ENCODE peak calls at places on chromosomes 2 and 18, in four cellular contexts. U is H9, X is PC-3, V is HCT116. B is an unnamed sample.

GRCh38 chr2:179454443-179455218 is 190.0 kb upstream of the SESTD1 start:
- DNase-seq in U (no peak), X (peak; percentile 91), V (no peak), B (no peak)

GRCh38 chr2:169141713-169142352 is 72.5 kb downstream of the DHRS9 start:
- DNase-seq in V (peak; percentile 49), U (peak; percentile 75), X (peak; percentile 82), B (peak; percentile 43)

GRCh38 chr2:205892141-205893064 is 193.6 kb downstream of the INO80D start:
- DNase-seq in X (peak; percentile 41), U (no peak), V (no peak), B (no peak)

GRCh38 chr18:12278153-12278764 is 24.1 kb downstream of the CIDEA start:
- DNase-seq in X (peak; percentile 50), U (peak; percentile 65), V (no peak), B (no peak)

GRCh38 chr2:8258406-8258805 is 423.4 kb upstream of the ID2 start:
- DNase-seq in X (no peak), V (no peak), U (no peak), B (no peak)

GRCh38 chr2:150627526-150627925 is 140.1 kb upstream of the RND3 start:
- DNase-seq in U (no peak), X (no peak), V (no peak), B (no peak)

GRCh38 chr2:70901235-70902066 is 34.2 kb upstream of the ATP6V1B1 start:
- DNase-seq in V (no peak), U (peak; percentile 69), X (no peak), B (no peak)

GRCh38 chr18:46155652-46156051 is 51.5 kb downstream of the HAUS1 start:
- DNase-seq in V (no peak), X (peak; percentile 66), U (no peak), B (no peak)

GRCh38 chr2:60958800-60959199 is 58.7 kb upstream of the PEX13 start:
- DNase-seq in X (peak; percentile 78), V (no peak), U (no peak), B (no peak)

GRCh38 chr2:31440764-31441163 is 26.2 kb upstream of the XDH start:
- DNase-seq in U (no peak), X (peak; percentile 93), V (no peak), B (no peak)

GRCh38 chr2:39609917-39610316 is 55.8 kb upstream of the TMEM178A start:
- DNase-seq in X (no peak), V (no peak), U (no peak), B (no peak)

GRCh38 chr2:2229898-2230817 is 100.9 kb downstream of the MYT1L start:
- DNase-seq in V (no peak), X (peak; percentile 7), U (no peak), B (no peak)

GRCh38 chr2:28981016-28981441 is at the start of gene TOGARAM2:
- DNase-seq in V (no peak), U (no peak), X (no peak), B (no peak)

GRCh38 chr2:77469086-77469485 is 53.1 kb downstream of the LRRTM4 start:
- DNase-seq in V (no peak), X (no peak), U (no peak), B (no peak)

GRCh38 chr2:172084734-172085459 is 410 bp upstream of the DLX1 start:
- DNase-seq in X (peak; percentile 96), U (peak; percentile 95), V (peak; percentile 74), B (no peak)

GRCh38 chr2:72696559-72696958 is 129.3 kb downstream of the EXOC6B start:
- DNase-seq in X (no peak), V (no peak), U (no peak), B (no peak)

GRCh38 chr2:50859110-50859509 is 172.8 kb downstream of the NRXN1 start:
- DNase-seq in U (no peak), X (no peak), V (no peak), B (no peak)

DNA sequence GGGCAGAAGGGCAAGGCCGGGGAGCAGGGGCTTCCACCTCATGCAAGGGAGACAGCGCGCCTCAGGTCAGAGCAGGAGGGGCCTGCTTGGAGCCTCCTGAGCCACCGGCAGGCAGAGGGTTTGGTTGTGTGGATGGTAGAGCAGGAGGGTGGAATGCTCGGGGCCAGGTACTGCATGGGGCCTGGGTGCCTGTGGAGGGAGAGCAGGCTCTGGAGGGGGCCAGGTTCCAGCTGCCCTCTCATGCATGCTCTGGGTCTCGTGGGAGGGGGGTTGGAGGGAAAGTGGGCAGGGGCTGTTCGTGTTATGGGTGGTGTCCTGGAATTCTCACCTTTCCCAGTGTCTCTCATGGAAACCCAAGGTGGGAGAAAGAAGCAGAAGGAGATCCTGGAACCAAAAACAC is 3.2 kb upstream of the IL1R2 start:
- DNase-seq in U (no peak), V (no peak), X (no peak), B (no peak)
- H3K4me1 ChIP-seq in U (peaks cover 3% of the 10 kb centered on the region), V (peaks cover 6% of the 10 kb centered on the region), X (peaks cover 40% of the 10 kb centered on the region), B (no peaks in the 10 kb centered on the region)

GRCh38 chr2:212098966-212099365 is 439.6 kb downstream of the ERBB4 start:
- DNase-seq in X (no peak), V (no peak), U (no peak), B (no peak)
- H3K4me1 ChIP-seq in X (no peaks in the 10 kb centered on the region), V (no peaks in the 10 kb centered on the region), U (no peaks in the 10 kb centered on the region), B (peaks cover 1% of the 10 kb centered on the region)

GRCh38 chr2:69773201-69773600 is 31.3 kb downstream of the ANXA4 start:
- DNase-seq in V (no peak), X (peak; percentile 41), U (no peak), B (no peak)
- H3K4me1 ChIP-seq in V (peaks cover 75% of the 10 kb centered on the region), X (peaks cover 46% of the 10 kb centered on the region), U (peaks cover 7% of the 10 kb centered on the region), B (peaks cover 5% of the 10 kb centered on the region)

GRCh38 chr18:48676346-48676745 is 137.5 kb downstream of the CTIF start:
- DNase-seq in V (no peak), X (no peak), U (no peak), B (no peak)
- H3K4me1 ChIP-seq in V (peaks cover 7% of the 10 kb centered on the region), X (no peaks in the 10 kb centered on the region), U (no peaks in the 10 kb centered on the region), B (no peaks in the 10 kb centered on the region)

DNA sequence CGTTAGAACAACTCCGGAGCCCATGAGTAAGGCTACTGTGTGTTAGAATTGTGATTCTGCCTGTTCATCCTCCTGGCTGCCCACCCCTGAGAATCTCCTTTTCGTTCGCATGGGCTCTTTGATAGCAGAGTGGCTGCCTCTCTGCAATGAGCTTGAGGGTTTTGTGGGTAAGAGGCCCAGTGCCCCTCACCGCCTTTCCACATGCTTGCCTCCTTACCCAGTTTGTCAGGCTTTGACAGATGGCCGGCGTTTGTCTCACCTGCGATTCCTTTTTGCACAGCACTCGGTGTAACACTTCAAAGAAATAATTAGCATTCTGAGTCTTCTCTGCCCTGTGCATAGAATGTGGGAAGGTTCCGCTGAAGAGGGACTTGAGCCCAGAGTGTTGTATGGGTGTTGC is 138.0 kb downstream of the RHBDD1 start:
- DNase-seq in U (no peak), X (no peak), V (no peak), B (no peak)
- H3K4me1 ChIP-seq in U (no peaks in the 10 kb centered on the region), X (peaks cover 16% of the 10 kb centered on the region), V (peaks cover 25% of the 10 kb centered on the region), B (no peaks in the 10 kb centered on the region)